ENCODE peak calls at places on chromosome 18, in six cellular contexts. One of them, this sample, is unnamed.

GRCh38 chr18:68665623-68666022 is 49.3 kb downstream of the TMX3 start:
- DNase-seq in nephron progenitor cell: no peak
- DNase-seq in tibial artery: no peak
- DNase-seq in mammary epithelial cell: no peak
- DNase-seq in heart right ventricle: no peak
- DNase-seq in endothelial cell of umbilical vein: no peak
- DNase-seq in this sample: no peak

GRCh38 chr18:43271593-43272432 is 5.5 kb downstream of the SYT4 start:
- DNase-seq in mammary epithelial cell: peak
- DNase-seq in heart right ventricle: peak
- DNase-seq in endothelial cell of umbilical vein: peak
- DNase-seq in nephron progenitor cell: peak
- DNase-seq in tibial artery: no peak
- DNase-seq in this sample: no peak

GRCh38 chr18:76493213-76494107 is 1.6 kb downstream of the ZNF516 start:
- DNase-seq in endothelial cell of umbilical vein: peak
- DNase-seq in heart right ventricle: no peak
- DNase-seq in tibial artery: peak
- DNase-seq in mammary epithelial cell: peak
- DNase-seq in nephron progenitor cell: peak
- DNase-seq in this sample: no peak

GRCh38 chr18:62555135-62555534 is 32.3 kb downstream of the ZCCHC2 start:
- DNase-seq in mammary epithelial cell: peak
- DNase-seq in tibial artery: no peak
- DNase-seq in heart right ventricle: no peak
- DNase-seq in endothelial cell of umbilical vein: peak
- DNase-seq in nephron progenitor cell: no peak
- DNase-seq in this sample: no peak

GRCh38 chr18:24249716-24250115 is 110.9 kb downstream of the CABYR start:
- DNase-seq in endothelial cell of umbilical vein: no peak
- DNase-seq in nephron progenitor cell: no peak
- DNase-seq in mammary epithelial cell: no peak
- DNase-seq in heart right ventricle: no peak
- DNase-seq in tibial artery: no peak
- DNase-seq in this sample: no peak

GRCh38 chr18:3117493-3118192 is 102.1 kb downstream of the MYOM1 start:
- DNase-seq in nephron progenitor cell: no peak
- DNase-seq in endothelial cell of umbilical vein: no peak
- DNase-seq in tibial artery: no peak
- DNase-seq in heart right ventricle: no peak
- DNase-seq in mammary epithelial cell: peak
- DNase-seq in this sample: no peak

GRCh38 chr18:55064760-55065159 is 105.5 kb upstream of the CCDC68 start:
- DNase-seq in endothelial cell of umbilical vein: no peak
- DNase-seq in heart right ventricle: no peak
- DNase-seq in nephron progenitor cell: no peak
- DNase-seq in mammary epithelial cell: no peak
- DNase-seq in tibial artery: no peak
- DNase-seq in this sample: no peak

GRCh38 chr18:44128365-44128764 is 552.3 kb upstream of the SETBP1 start:
- DNase-seq in heart right ventricle: no peak
- DNase-seq in nephron progenitor cell: no peak
- DNase-seq in mammary epithelial cell: peak
- DNase-seq in endothelial cell of umbilical vein: peak
- DNase-seq in tibial artery: no peak
- DNase-seq in this sample: no peak

GRCh38 chr18:43719264-43719795 is 442.0 kb upstream of the SYT4 start:
- DNase-seq in heart right ventricle: no peak
- DNase-seq in tibial artery: no peak
- DNase-seq in nephron progenitor cell: no peak
- DNase-seq in mammary epithelial cell: no peak
- DNase-seq in endothelial cell of umbilical vein: no peak
- DNase-seq in this sample: no peak

GRCh38 chr18:69969491-69969890 is 21.8 kb upstream of the CD226 start:
- DNase-seq in mammary epithelial cell: no peak
- DNase-seq in heart right ventricle: no peak
- DNase-seq in nephron progenitor cell: no peak
- DNase-seq in tibial artery: no peak
- DNase-seq in endothelial cell of umbilical vein: no peak
- DNase-seq in this sample: no peak

GRCh38 chr18:13233746-13234527 is 15.4 kb downstream of the LDLRAD4 start:
- DNase-seq in tibial artery: peak
- DNase-seq in endothelial cell of umbilical vein: no peak
- DNase-seq in nephron progenitor cell: no peak
- DNase-seq in mammary epithelial cell: no peak
- DNase-seq in heart right ventricle: no peak
- DNase-seq in this sample: no peak

GRCh38 chr18:12621737-12622306 is 36.1 kb downstream of the SPIRE1 start:
- DNase-seq in mammary epithelial cell: no peak
- DNase-seq in tibial artery: no peak
- DNase-seq in heart right ventricle: no peak
- DNase-seq in nephron progenitor cell: no peak
- DNase-seq in endothelial cell of umbilical vein: no peak
- DNase-seq in this sample: no peak

GRCh38 chr18:48735070-48735676 is 196.3 kb downstream of the CTIF start:
- DNase-seq in heart right ventricle: no peak
- DNase-seq in nephron progenitor cell: no peak
- DNase-seq in endothelial cell of umbilical vein: peak
- DNase-seq in tibial artery: no peak
- DNase-seq in mammary epithelial cell: peak
- DNase-seq in this sample: no peak

GRCh38 chr18:13217971-13218375 is 587 bp upstream of the LDLRAD4 start:
- DNase-seq in nephron progenitor cell: no peak
- DNase-seq in heart right ventricle: peak
- DNase-seq in tibial artery: peak
- DNase-seq in endothelial cell of umbilical vein: peak
- DNase-seq in mammary epithelial cell: no peak
- DNase-seq in this sample: no peak

GRCh38 chr18:6859676-6860422 is 130.3 kb downstream of the ARHGAP28 start:
- DNase-seq in endothelial cell of umbilical vein: no peak
- DNase-seq in mammary epithelial cell: no peak
- DNase-seq in tibial artery: no peak
- DNase-seq in heart right ventricle: no peak
- DNase-seq in nephron progenitor cell: no peak
- DNase-seq in this sample: no peak

GRCh38 chr18:48375150-48375790 is 33.9 kb downstream of the ZBTB7C start:
- DNase-seq in endothelial cell of umbilical vein: no peak
- DNase-seq in mammary epithelial cell: peak
- DNase-seq in tibial artery: no peak
- DNase-seq in nephron progenitor cell: no peak
- DNase-seq in heart right ventricle: no peak
- DNase-seq in this sample: peak

GRCh38 chr18:50917021-50917420 is 38.1 kb downstream of the ME2 start:
- DNase-seq in mammary epithelial cell: no peak
- DNase-seq in tibial artery: no peak
- DNase-seq in endothelial cell of umbilical vein: peak
- DNase-seq in nephron progenitor cell: no peak
- DNase-seq in heart right ventricle: no peak
- DNase-seq in this sample: no peak

GRCh38 chr18:25425030-25425429 is 73.1 kb upstream of the ZNF521 start:
- DNase-seq in mammary epithelial cell: no peak
- DNase-seq in nephron progenitor cell: no peak
- DNase-seq in tibial artery: no peak
- DNase-seq in endothelial cell of umbilical vein: peak
- DNase-seq in heart right ventricle: no peak
- DNase-seq in this sample: no peak

GRCh38 chr18:48990497-48991298 is 39.9 kb upstream of the SMAD7 start:
- DNase-seq in mammary epithelial cell: peak
- DNase-seq in nephron progenitor cell: no peak
- DNase-seq in endothelial cell of umbilical vein: no peak
- DNase-seq in heart right ventricle: no peak
- DNase-seq in tibial artery: peak
- DNase-seq in this sample: no peak

GRCh38 chr18:2855560-2856350 is 8.9 kb downstream of the EMILIN2 start:
- DNase-seq in nephron progenitor cell: no peak
- DNase-seq in tibial artery: no peak
- DNase-seq in heart right ventricle: no peak
- DNase-seq in mammary epithelial cell: peak
- DNase-seq in endothelial cell of umbilical vein: no peak
- DNase-seq in this sample: no peak

GRCh38 chr18:54149078-54149697 is 75.3 kb downstream of the MBD2 start:
- DNase-seq in endothelial cell of umbilical vein: peak
- DNase-seq in nephron progenitor cell: no peak
- DNase-seq in heart right ventricle: no peak
- DNase-seq in tibial artery: peak
- DNase-seq in mammary epithelial cell: peak
- DNase-seq in this sample: no peak

GRCh38 chr18:12906119-12906518 is 22.1 kb upstream of the PTPN2 start:
- DNase-seq in heart right ventricle: no peak
- DNase-seq in mammary epithelial cell: no peak
- DNase-seq in endothelial cell of umbilical vein: no peak
- DNase-seq in nephron progenitor cell: no peak
- DNase-seq in tibial artery: no peak
- DNase-seq in this sample: no peak

GRCh38 chr18:55321268-55322175 is 266.5 kb downstream of the TCF4 start:
- DNase-seq in mammary epithelial cell: peak
- DNase-seq in tibial artery: peak
- DNase-seq in heart right ventricle: peak
- DNase-seq in nephron progenitor cell: peak
- DNase-seq in endothelial cell of umbilical vein: peak
- DNase-seq in this sample: peak

GRCh38 chr18:72555101-72555500 is 11.0 kb upstream of the CBLN2 start:
- DNase-seq in tibial artery: no peak
- DNase-seq in mammary epithelial cell: no peak
- DNase-seq in nephron progenitor cell: no peak
- DNase-seq in endothelial cell of umbilical vein: no peak
- DNase-seq in heart right ventricle: no peak
- DNase-seq in this sample: no peak

GRCh38 chr18:24839991-24840390 is 379.6 kb downstream of the HRH4 start:
- DNase-seq in endothelial cell of umbilical vein: no peak
- DNase-seq in tibial artery: no peak
- DNase-seq in heart right ventricle: no peak
- DNase-seq in mammary epithelial cell: no peak
- DNase-seq in nephron progenitor cell: no peak
- DNase-seq in this sample: no peak

GRCh38 chr18:55387139-55387984 is 200.6 kb downstream of the TCF4 start:
- DNase-seq in tibial artery: no peak
- DNase-seq in mammary epithelial cell: no peak
- DNase-seq in nephron progenitor cell: no peak
- DNase-seq in heart right ventricle: peak
- DNase-seq in endothelial cell of umbilical vein: peak
- DNase-seq in this sample: no peak

GRCh38 chr18:7601249-7601620 is 34.1 kb downstream of the PTPRM start:
- DNase-seq in tibial artery: no peak
- DNase-seq in nephron progenitor cell: no peak
- DNase-seq in heart right ventricle: no peak
- DNase-seq in endothelial cell of umbilical vein: peak
- DNase-seq in mammary epithelial cell: peak
- DNase-seq in this sample: no peak

GRCh38 chr18:61955644-61956043 is 62.8 kb upstream of the RNF152 start:
- DNase-seq in heart right ventricle: no peak
- DNase-seq in mammary epithelial cell: no peak
- DNase-seq in endothelial cell of umbilical vein: peak
- DNase-seq in nephron progenitor cell: no peak
- DNase-seq in tibial artery: no peak
- DNase-seq in this sample: no peak

GRCh38 chr18:48227206-48227605 is 182.0 kb downstream of the ZBTB7C start:
- DNase-seq in tibial artery: no peak
- DNase-seq in heart right ventricle: no peak
- DNase-seq in nephron progenitor cell: no peak
- DNase-seq in endothelial cell of umbilical vein: no peak
- DNase-seq in mammary epithelial cell: peak
- DNase-seq in this sample: no peak

GRCh38 chr18:371616-371998 is 103.8 kb upstream of the THOC1 start:
- DNase-seq in mammary epithelial cell: no peak
- DNase-seq in tibial artery: no peak
- DNase-seq in endothelial cell of umbilical vein: no peak
- DNase-seq in heart right ventricle: no peak
- DNase-seq in nephron progenitor cell: no peak
- DNase-seq in this sample: no peak

GRCh38 chr18:37341016-37341415 is 224.6 kb downstream of the CELF4 start:
- DNase-seq in tibial artery: no peak
- DNase-seq in endothelial cell of umbilical vein: no peak
- DNase-seq in nephron progenitor cell: no peak
- DNase-seq in mammary epithelial cell: no peak
- DNase-seq in heart right ventricle: no peak
- DNase-seq in this sample: no peak

GRCh38 chr18:37341473-37342086 is 224.0 kb downstream of the CELF4 start:
- DNase-seq in endothelial cell of umbilical vein: no peak
- DNase-seq in nephron progenitor cell: no peak
- DNase-seq in tibial artery: no peak
- DNase-seq in mammary epithelial cell: no peak
- DNase-seq in heart right ventricle: no peak
- DNase-seq in this sample: no peak

GRCh38 chr18:37346048-37346447 is 219.6 kb downstream of the CELF4 start:
- DNase-seq in tibial artery: no peak
- DNase-seq in endothelial cell of umbilical vein: no peak
- DNase-seq in heart right ventricle: no peak
- DNase-seq in nephron progenitor cell: no peak
- DNase-seq in mammary epithelial cell: no peak
- DNase-seq in this sample: no peak

GRCh38 chr18:37339701-37340215 is 225.8 kb downstream of the CELF4 start:
- DNase-seq in mammary epithelial cell: no peak
- DNase-seq in heart right ventricle: no peak
- DNase-seq in tibial artery: no peak
- DNase-seq in nephron progenitor cell: no peak
- DNase-seq in endothelial cell of umbilical vein: no peak
- DNase-seq in this sample: no peak

DNA sequence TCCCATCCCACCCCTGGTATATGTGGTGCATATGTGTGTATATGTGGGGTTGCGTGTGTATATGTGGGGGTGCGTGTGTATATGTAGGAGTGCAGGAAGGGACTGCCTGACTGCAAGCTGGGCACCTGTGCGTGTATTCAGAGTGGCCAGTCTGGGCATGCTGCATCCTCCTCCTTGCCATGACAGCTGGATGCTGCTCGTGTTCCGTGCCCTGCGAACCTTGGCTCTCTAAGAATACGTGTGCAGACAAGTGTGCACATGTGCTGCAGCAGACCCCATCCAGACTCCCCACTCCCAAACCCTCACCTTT is 222.1 kb downstream of the CELF4 start:
- DNase-seq in mammary epithelial cell: peak
- DNase-seq in nephron progenitor cell: no peak
- DNase-seq in tibial artery: no peak
- DNase-seq in endothelial cell of umbilical vein: no peak
- DNase-seq in heart right ventricle: no peak
- DNase-seq in this sample: no peak
- TF ChIP-seq CTCF in mammary epithelial cell: no peak
- TF ChIP-seq CTCF in nephron progenitor cell: no peak
- TF ChIP-seq CTCF in tibial artery: no peak
- TF ChIP-seq CTCF in endothelial cell of umbilical vein: no peak
- TF ChIP-seq CTCF in heart right ventricle: no peak
- TF ChIP-seq CTCF in this sample: no peak

GRCh38 chr18:22363867-22364463 is 53.8 kb downstream of the CTAGE1 start:
- DNase-seq in nephron progenitor cell: no peak
- DNase-seq in endothelial cell of umbilical vein: peak
- DNase-seq in heart right ventricle: no peak
- DNase-seq in tibial artery: no peak
- DNase-seq in mammary epithelial cell: no peak
- DNase-seq in this sample: no peak
- TF ChIP-seq CTCF in nephron progenitor cell: no peak
- TF ChIP-seq CTCF in endothelial cell of umbilical vein: no peak
- TF ChIP-seq CTCF in heart right ventricle: peak
- TF ChIP-seq CTCF in tibial artery: peak
- TF ChIP-seq CTCF in mammary epithelial cell: peak
- TF ChIP-seq CTCF in this sample: no peak

GRCh38 chr18:8720141-8720540 is 14.8 kb downstream of the MTCL1 start:
- DNase-seq in endothelial cell of umbilical vein: no peak
- DNase-seq in mammary epithelial cell: no peak
- DNase-seq in tibial artery: no peak
- DNase-seq in nephron progenitor cell: no peak
- DNase-seq in heart right ventricle: no peak
- DNase-seq in this sample: no peak
- TF ChIP-seq CTCF in endothelial cell of umbilical vein: no peak
- TF ChIP-seq CTCF in mammary epithelial cell: no peak
- TF ChIP-seq CTCF in tibial artery: no peak
- TF ChIP-seq CTCF in nephron progenitor cell: no peak
- TF ChIP-seq CTCF in heart right ventricle: no peak
- TF ChIP-seq CTCF in this sample: no peak

GRCh38 chr18:45688834-45689233 is 35.1 kb upstream of the SLC14A1 start:
- DNase-seq in heart right ventricle: no peak
- DNase-seq in tibial artery: no peak
- DNase-seq in nephron progenitor cell: no peak
- DNase-seq in endothelial cell of umbilical vein: no peak
- DNase-seq in mammary epithelial cell: no peak
- DNase-seq in this sample: peak
- TF ChIP-seq CTCF in heart right ventricle: no peak
- TF ChIP-seq CTCF in tibial artery: no peak
- TF ChIP-seq CTCF in nephron progenitor cell: no peak
- TF ChIP-seq CTCF in endothelial cell of umbilical vein: no peak
- TF ChIP-seq CTCF in mammary epithelial cell: no peak
- TF ChIP-seq CTCF in this sample: no peak

This sample was measured in type B pancreatic cell.